ENCODE peak calls at places on chromosomes 13 and 19, in four cellular contexts. V is A549, F is K562, B is transverse colon. Z is an unnamed sample.

GRCh38 chr19:2963122-2963521 is 14.2 kb upstream of the TLE6 start:
- DNase-seq in F (no peak), B (no peak), V (no peak), Z (no peak)

GRCh38 chr19:18254546-18255500 is 19.4 kb downstream of the IQCN start:
- DNase-seq in V (no peak), F (no peak), B (peak; percentile 76), Z (peak; percentile 56)

GRCh38 chr13:109698779-109699178 is 87.6 kb downstream of the IRS2 start:
- DNase-seq in F (no peak), V (no peak), B (no peak), Z (no peak)

GRCh38 chr19:2132731-2133490 is 18.5 kb downstream of the AP3D1 start:
- DNase-seq in B (no peak), V (no peak), F (no peak), Z (no peak)

GRCh38 chr19:2034729-2035589 is 16.1 kb downstream of the MKNK2 start:
- DNase-seq in V (no peak), B (peak; percentile 87), F (peak; percentile 94), Z (peak; percentile 89)

GRCh38 chr19:42469311-42470239 is 26.8 kb upstream of the CXCL17 start:
- DNase-seq in B (no peak), F (no peak), V (no peak), Z (no peak)

GRCh38 chr19:35090160-35090794 is 25.3 kb upstream of the FXYD3 start:
- DNase-seq in B (peak; percentile 58), F (peak; percentile 84), V (peak; percentile 99), Z (peak; percentile 69)

GRCh38 chr19:34171539-34171876 is 796 bp upstream of the LSM14A start:
- DNase-seq in V (peak; percentile 55), F (no peak), B (no peak), Z (no peak)

GRCh38 chr19:55703790-55704215 is 28.8 kb downstream of the EPN1 start:
- DNase-seq in F (peak; percentile 83), V (no peak), B (peak; percentile 69), Z (peak; percentile 72)

GRCh38 chr13:77136902-77137420 is 110.0 kb upstream of the FBXL3 start:
- DNase-seq in B (no peak), F (no peak), V (no peak), Z (no peak)

GRCh38 chr19:7426986-7427385 is 61.8 kb downstream of the PEX11G start:
- DNase-seq in V (no peak), B (no peak), F (no peak), Z (no peak)

GRCh38 chr19:6708346-6708745 is 12.1 kb downstream of the C3 start:
- DNase-seq in V (no peak), B (no peak), F (no peak), Z (no peak)

GRCh38 chr19:13604902-13605586 is 98.8 kb upstream of the CACNA1A start:
- DNase-seq in B (no peak), V (no peak), F (no peak), Z (no peak)

GRCh38 chr19:42032428-42032827 is 37.6 kb downstream of the GRIK5 start:
- DNase-seq in F (no peak), B (no peak), V (no peak), Z (no peak)

GRCh38 chr13:37070956-37071355 is 11.5 kb upstream of the SUPT20H start:
- DNase-seq in V (no peak), B (no peak), F (no peak), Z (no peak)

GRCh38 chr13:45413826-45414312 is 4.3 kb downstream of the SLC25A30 start:
- DNase-seq in B (no peak), F (no peak), V (no peak), Z (no peak)

GRCh38 chr13:36858285-36858684 is 39.3 kb downstream of the RFXAP start:
- DNase-seq in F (peak; percentile 11), B (no peak), V (peak; percentile 7), Z (no peak)

GRCh38 chr13:70203661-70204229 is 95.5 kb upstream of the KLHL1 start:
- DNase-seq in B (no peak), V (no peak), F (no peak), Z (no peak)

GRCh38 chr19:45717983-45718650 is 12.6 kb downstream of the FBXO46 start:
- DNase-seq in B (no peak), V (no peak), F (no peak), Z (no peak)

GRCh38 chr13:76023644-76024043 is 387.5 kb downstream of the LMO7 start:
- DNase-seq in B (no peak), F (no peak), V (no peak), Z (no peak)

GRCh38 chr19:18612051-18612771 is 459 bp upstream of the TMEM59L start:
- DNase-seq in V (no peak), B (no peak), F (no peak), Z (no peak)

GRCh38 chr13:99829156-99829555 is 142.4 kb downstream of the ZIC5 start:
- DNase-seq in B (no peak), V (no peak), F (no peak), Z (no peak)

GRCh38 chr13:57409121-57409520 is 222.4 kb upstream of the PCDH17 start:
- DNase-seq in B (no peak), F (no peak), V (no peak), Z (no peak)

GRCh38 chr19:13633109-13633508 is 126.8 kb upstream of the CACNA1A start:
- DNase-seq in V (no peak), B (peak; percentile 85), F (no peak), Z (peak; percentile 56)

GRCh38 chr13:73542446-73542845 is 483.6 kb downstream of the KLF5 start:
- DNase-seq in V (no peak), F (no peak), B (no peak), Z (no peak)

GRCh38 chr13:22422023-22422422 is 751.1 kb downstream of the FGF9 start:
- DNase-seq in F (no peak), V (no peak), B (no peak), Z (no peak)

GRCh38 chr13:41061914-41062837 is 867 bp downstream of the WBP4 start:
- DNase-seq in V (peak; percentile 36), F (no peak), B (no peak), Z (no peak)

GRCh38 chr19:44626067-44626624 is 12.8 kb downstream of the IGSF23 start:
- DNase-seq in B (no peak), V (peak; percentile 79), F (no peak), Z (no peak)

GRCh38 chr19:30036154-30037129 is 94.4 kb downstream of the URI1 start:
- DNase-seq in V (no peak), F (no peak), B (no peak), Z (no peak)

GRCh38 chr19:13935765-13936486 is 2.3 kb downstream of the PODNL1 start:
- DNase-seq in F (peak; percentile 64), B (no peak), V (no peak), Z (no peak)

GRCh38 chr13:65585346-65585745 is 1644.8 kb downstream of the PCDH9 start:
- DNase-seq in V (no peak), B (no peak), F (no peak), Z (no peak)

GRCh38 chr19:12783226-12783848 is 7.9 kb upstream of the JUNB start:
- DNase-seq in F (no peak), B (no peak), V (no peak), Z (no peak)

GRCh38 chr19:46848389-46848788 is 2.3 kb downstream of the AP2S1 start:
- DNase-seq in V (no peak), F (no peak), B (no peak), Z (no peak)

GRCh38 chr13:64130600-64130999 is 2715.0 kb upstream of the PCDH20 start:
- DNase-seq in B (no peak), F (no peak), V (no peak), Z (no peak)

GRCh38 chr19:14003279-14004051 is 2.7 kb downstream of the RFX1 start:
- DNase-seq in F (no peak), B (no peak), V (no peak), Z (no peak)

GRCh38 chr19:6276447-6276846 is 3.3 kb downstream of the MLLT1 start:
- DNase-seq in V (no peak), F (peak; percentile 75), B (peak; percentile 56), Z (no peak)

GRCh38 chr19:48492925-48493717 is 18.5 kb downstream of the LMTK3 start:
- DNase-seq in B (peak; percentile 98), F (peak; percentile 95), V (peak; percentile 95), Z (peak; percentile 98)
- TF ChIP-seq POLR2A in B (peak; percentile 77), F (peak; percentile 75), V (peak; percentile 89), Z (no peak)

DNA sequence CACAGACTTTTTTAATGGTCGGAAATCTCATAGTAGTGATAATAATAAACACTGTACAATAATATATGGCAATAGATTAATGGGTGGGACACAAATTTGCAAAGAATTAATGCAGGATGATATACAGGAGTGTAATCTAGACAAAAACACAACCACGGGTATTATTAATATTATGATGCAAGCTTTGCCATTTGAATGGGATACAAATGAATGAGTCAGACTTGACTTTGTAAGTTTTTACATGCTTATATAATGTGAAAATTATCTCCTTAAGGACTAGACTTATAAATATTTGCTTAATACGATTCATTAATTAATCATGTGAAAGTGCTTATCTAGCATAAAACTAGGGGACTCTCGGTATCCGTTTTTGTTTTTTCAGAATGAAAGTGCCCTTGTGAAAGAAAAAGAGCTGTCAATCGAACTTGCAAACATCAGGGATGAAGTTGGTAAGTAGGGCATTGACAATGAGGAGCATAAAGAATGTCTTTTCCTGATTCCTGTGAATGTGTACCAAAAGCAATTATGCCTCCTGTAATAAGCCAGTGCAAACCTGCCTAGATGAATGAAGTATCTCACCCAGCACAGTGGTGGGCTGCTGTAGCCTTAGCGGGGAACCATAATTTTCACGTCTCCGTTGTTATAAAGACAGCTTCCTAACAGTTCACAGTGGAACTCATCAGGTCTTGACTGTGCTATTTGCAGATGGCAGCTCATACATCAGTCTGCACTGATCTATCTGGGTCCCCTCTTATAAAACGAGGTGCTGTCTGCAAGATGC is 155.7 kb downstream of the SLC7A1 start:
- DNase-seq in B (no peak), F (no peak), V (no peak), Z (no peak)
- H3K27ac ChIP-seq in B (no peak overlapping the region), F (no peak overlapping the region), V (no peak overlapping the region), Z (no peak overlapping the region)

GRCh38 chr13:78326608-78327007 is 276.7 kb downstream of the POU4F1 start:
- DNase-seq in V (no peak), F (no peak), B (no peak), Z (no peak)
- TF ChIP-seq EP300 in V (no peak), F (no peak), B (no peak), Z (no peak)

DNA sequence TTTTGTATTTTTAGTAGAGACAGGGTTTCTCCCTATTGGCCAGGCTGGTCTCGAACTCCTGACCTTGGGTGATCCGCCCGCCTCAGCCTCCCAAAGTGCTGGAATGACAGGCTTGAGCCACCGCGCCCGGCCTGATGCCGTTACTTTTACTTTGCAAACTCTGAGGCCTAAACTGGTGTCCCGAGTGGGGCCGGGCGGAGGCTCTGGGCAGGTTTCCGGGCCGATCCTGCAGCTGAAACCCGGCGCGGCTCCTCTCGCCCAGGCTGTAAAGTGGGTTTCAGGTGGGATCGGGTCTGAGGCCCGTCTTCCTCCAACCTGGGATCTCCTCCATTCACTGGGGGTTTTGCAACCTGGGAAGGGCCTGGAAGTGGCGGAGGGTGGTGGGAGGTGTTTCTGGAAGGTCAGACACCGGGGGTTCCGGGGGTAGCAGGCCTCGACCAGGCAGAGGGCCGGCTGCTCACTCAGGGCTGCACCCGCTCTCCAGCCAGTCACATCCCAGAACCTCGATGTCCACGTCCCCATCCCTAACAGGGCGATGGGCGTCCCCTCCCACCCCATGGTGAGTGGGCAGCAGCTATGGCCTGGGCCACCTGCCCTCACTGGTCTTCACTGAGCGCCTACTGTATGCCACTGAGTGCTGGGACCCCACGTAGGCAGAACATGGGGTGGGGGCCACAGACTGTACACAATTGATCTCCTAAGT is 21.3 kb upstream of the WDR18 start:
- DNase-seq in F (no peak), V (no peak), B (no peak), Z (no peak)
- TF ChIP-seq POLR2A in F (no peak), V (no peak), B (no peak), Z (no peak)

GRCh38 chr19:39941615-39942507 is 7.4 kb upstream of the FCGBP start:
- DNase-seq in F (no peak), B (peak; percentile 55), V (no peak), Z (peak; percentile 33)
- H3K27ac ChIP-seq in F (no peak overlapping the region), B (peak overlapping the region; percentile 78), V (peak overlapping the region; percentile 82), Z (peak overlapping the region; percentile 79)